ENCODE peak calls at places on chromosomes 12 and 14, in seven cellular contexts. A is activated CD8-positive, alpha-beta T cell treated with anti-CD3 and anti-CD28 coated beads for 36 hours; X is posterior vena cava; N is KG1; J is KBM-7; D is effector CD4-positive, alpha-beta T cell; S is RKO. I is an unnamed sample.

GRCh38 chr12:92987846-92988621 is 58.9 kb upstream of the EEA1 start:
- DNase-seq in A (peak; percentile 60), X (no peak), N (no peak), J (peak; percentile 36), D (no peak), S (no peak), I (peak; percentile 27)

GRCh38 chr12:105948331-105948730 is 190.4 kb downstream of the NUAK1 start:
- DNase-seq in A (no peak), X (no peak), N (no peak), J (no peak), D (no peak), S (no peak), I (no peak)

GRCh38 chr12:127238061-127238460 is 1028.9 kb upstream of the TMEM132C start:
- DNase-seq in A (no peak), X (no peak), N (no peak), J (no peak), D (no peak), S (no peak), I (no peak)

GRCh38 chr14:75461755-75462349 is 34.0 kb downstream of the JDP2 start:
- DNase-seq in A (no peak), X (no peak), N (no peak), J (no peak), D (no peak), S (no peak), I (no peak)

GRCh38 chr12:52200783-52201519 is 9.1 kb upstream of the KRT80 start:
- DNase-seq in A (no peak), X (no peak), N (no peak), J (no peak), D (no peak), S (no peak), I (no peak)

GRCh38 chr12:127280393-127281275 is 986.3 kb upstream of the TMEM132C start:
- DNase-seq in A (peak; percentile 74), X (peak; percentile 85), N (no peak), J (peak; percentile 61), D (peak; percentile 31), S (no peak), I (peak; percentile 74)

GRCh38 chr12:100268835-100269564 is 2.0 kb downstream of the SCYL2 start:
- DNase-seq in A (no peak), X (no peak), N (no peak), J (peak; percentile 29), D (no peak), S (peak; percentile 37), I (no peak)

GRCh38 chr14:63757211-63757610 is 29.3 kb upstream of the SGPP1 start:
- DNase-seq in A (no peak), X (no peak), N (no peak), J (no peak), D (no peak), S (no peak), I (no peak)

I was measured in WTC11.